ENCODE peak calls at places on chromosomes 4 and X, in five cellular contexts. J is astrocyte, I is GM23338, B is neural progenitor cell, C is HepG2. T is an unnamed sample. For H4K20me1 and H3K36me3, the result is how much of the 10 kb centered on the place peaks cover.

GRCh38 chr4:168853770-168854169 is 156.3 kb downstream of the CBR4 start:
- DNase-seq in J (no peak), I (no peak), B (no peak), C (no peak), T (no peak)

GRCh38 chr4:13944095-13944501 is 316.6 kb upstream of the BOD1L1 start:
- DNase-seq in J (no peak), I (no peak), B (no peak), C (no peak), T (no peak)

GRCh38 chr4:153005914-153006381 is 69.8 kb downstream of the FHDC1 start:
- DNase-seq in J (no peak), I (no peak), B (no peak), C (no peak), T (no peak)

GRCh38 chr4:76420901-76421581 is at the start of gene CCDC158:
- DNase-seq in J (no peak), I (peak), B (no peak), C (no peak), T (no peak)

GRCh38 chrX:12825801-12826200 is 34.6 kb downstream of the PRPS2 start:
- DNase-seq in J (peak), I (no peak), B (no peak), C (no peak), T (no peak)

GRCh38 chrX:20139966-20140365 is 1.7 kb downstream of the EIF1AX start:
- DNase-seq in J (peak), I (no peak), B (no peak), C (no peak), T (no peak)

GRCh38 chr4:150240011-150240410 is 161.8 kb downstream of the DCLK2 start:
- DNase-seq in J (peak), I (no peak), B (no peak), C (no peak), T (no peak)

GRCh38 chrX:41909068-41909467 is 14.3 kb downstream of the CASK start:
- DNase-seq in J (no peak), I (no peak), B (no peak), C (no peak), T (no peak)

GRCh38 chr4:97761760-97762512 is 381.3 kb downstream of the STPG2 start:
- DNase-seq in J (no peak), I (no peak), B (no peak), C (no peak), T (no peak)

GRCh38 chrX:20727447-20727846 is 460.7 kb upstream of the RPS6KA3 start:
- DNase-seq in J (no peak), I (no peak), B (no peak), C (no peak), T (no peak)

GRCh38 chrX:21966866-21967265 is 26.4 kb downstream of the SMS start:
- DNase-seq in J (no peak), I (no peak), B (no peak), C (no peak), T (no peak)

GRCh38 chr4:136651278-136651667 is 881.0 kb downstream of the PCDH18 start:
- DNase-seq in J (peak), I (no peak), B (no peak), C (no peak), T (no peak)

GRCh38 chr4:735583-735982 is 30.0 kb downstream of the PCGF3 start:
- DNase-seq in J (no peak), I (no peak), B (no peak), C (no peak), T (no peak)

GRCh38 chr4:732911-733630 is 27.4 kb downstream of the PCGF3 start:
- DNase-seq in J (no peak), I (no peak), B (no peak), C (no peak), T (no peak)

GRCh38 chr4:733631-733980 is 28.0 kb downstream of the PCGF3 start:
- DNase-seq in J (no peak), I (no peak), B (no peak), C (no peak), T (no peak)

GRCh38 chr4:734951-735350 is 29.3 kb downstream of the PCGF3 start:
- DNase-seq in J (no peak), I (no peak), B (no peak), C (no peak), T (no peak)

GRCh38 chr4:734075-734474 is 28.4 kb downstream of the PCGF3 start:
- DNase-seq in J (no peak), I (no peak), B (no peak), C (no peak), T (no peak)
- H4K20me1 ChIP-seq in J (under half), I (under half), B (under half), C (under half), T (under half)

DNA sequence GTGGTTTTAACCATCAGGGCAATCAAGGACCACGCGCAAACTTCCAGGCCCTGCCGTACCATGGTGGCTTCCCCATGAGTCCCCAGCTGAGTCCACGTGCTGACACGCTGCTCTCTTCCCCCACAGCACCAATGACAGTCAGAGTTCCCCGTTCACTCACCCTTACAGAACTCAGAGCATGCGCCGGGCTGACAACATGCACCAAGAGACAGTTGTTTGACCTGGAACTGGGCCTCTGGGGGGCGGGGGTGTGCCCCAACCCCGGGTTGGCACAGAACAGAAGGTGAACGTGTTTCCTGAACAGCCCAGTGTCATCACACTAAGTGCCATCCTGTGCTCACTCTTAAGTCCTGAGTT is 29.4 kb downstream of the IRF2 start:
- DNase-seq in J (no peak), I (no peak), B (no peak), C (no peak), T (no peak)
- H3K36me3 ChIP-seq in J (under half), I (under half), B (under half), C (under half), T (under half)

DNA sequence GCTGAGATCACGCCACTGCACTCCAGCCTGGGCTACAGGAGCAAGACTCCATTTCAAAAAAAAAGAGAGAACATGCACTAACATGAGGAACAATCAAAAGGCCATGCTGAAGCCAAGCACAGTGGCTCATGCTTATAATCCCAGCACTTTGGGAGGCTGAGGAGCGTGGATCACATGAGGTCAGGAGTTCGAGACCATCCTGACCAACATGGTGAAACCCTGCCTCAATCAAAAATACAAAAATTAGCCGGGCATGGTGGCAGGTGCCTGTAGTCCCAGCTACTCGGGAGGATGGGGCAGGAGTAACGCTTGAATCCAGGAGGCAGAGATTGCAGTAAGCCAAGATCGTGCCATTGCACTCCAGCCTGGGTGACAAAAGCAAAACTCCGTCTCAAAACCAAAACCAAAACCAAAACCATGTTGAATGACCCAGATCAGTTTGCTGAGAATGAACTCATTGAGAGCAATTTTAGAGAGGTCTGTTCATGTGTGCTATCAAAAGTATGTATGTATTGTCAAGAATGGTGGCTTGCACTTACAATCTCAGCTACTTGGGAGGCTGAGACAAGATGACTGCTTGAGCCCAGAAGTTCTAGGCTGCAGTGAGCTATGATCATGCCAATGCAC is 44.8 kb downstream of the PDS5A start:
- DNase-seq in J (peak), I (no peak), B (no peak), C (no peak), T (no peak)
- H4K20me1 ChIP-seq in J (under half), I (under half), B (half or more), C (under half), T (under half)

DNA sequence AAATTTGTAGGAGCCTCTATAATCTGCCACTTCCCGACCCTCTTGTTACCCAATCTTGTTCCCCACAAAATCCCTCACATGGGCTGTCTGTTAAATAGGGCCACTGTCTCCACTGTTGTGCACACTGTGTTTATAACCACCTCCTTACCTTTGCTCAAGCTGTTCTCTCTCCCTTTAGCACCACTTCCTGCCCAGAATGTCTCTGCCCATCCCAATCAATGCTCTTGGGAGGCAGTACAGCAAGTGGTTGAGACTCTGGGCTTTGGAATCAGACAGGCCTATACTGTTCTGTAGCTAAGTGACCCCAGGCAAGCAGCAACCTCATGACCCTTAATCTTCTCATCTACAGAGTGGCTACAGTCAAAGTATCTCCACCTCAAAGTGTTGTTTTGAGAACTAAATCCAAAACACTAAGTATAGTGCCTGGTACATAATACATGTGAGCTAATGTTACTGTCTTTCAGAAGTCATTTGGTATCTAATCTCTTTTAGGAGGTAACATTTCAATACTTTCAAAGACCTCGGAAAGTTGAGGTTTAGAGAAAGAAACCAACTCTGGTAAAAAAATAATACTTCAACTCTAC is 3.8 kb upstream of the TXK start:
- DNase-seq in J (no peak), I (no peak), B (no peak), C (no peak), T (no peak)
- H3K36me3 ChIP-seq in J (under half), I (under half), B (under half), C (under half), T (under half)

GRCh38 chrX:72271091-72271490 is 6.0 kb downstream of the RPS4X start:
- DNase-seq in J (no peak), I (no peak), B (no peak), C (no peak), T (no peak)

GRCh38 chrX:72269671-72270251 is 7.3 kb downstream of the RPS4X start:
- DNase-seq in J (peak), I (no peak), B (no peak), C (no peak), T (no peak)

GRCh38 chrX:72271812-72272211 is 5.2 kb downstream of the RPS4X start:
- DNase-seq in J (no peak), I (no peak), B (no peak), C (no peak), T (no peak)

GRCh38 chrX:72268601-72269365 is 8.3 kb downstream of the RPS4X start:
- DNase-seq in J (peak), I (no peak), B (no peak), C (no peak), T (peak)

GRCh38 chrX:72270316-72270866 is 6.7 kb downstream of the RPS4X start:
- DNase-seq in J (no peak), I (no peak), B (no peak), C (no peak), T (no peak)
- H4K20me1 ChIP-seq in J (half or more), I (under half), B (under half), C (under half), T (under half)

GRCh38 chr4:103158760-103159159 is 39.4 kb downstream of the CENPE start:
- DNase-seq in J (no peak), I (no peak), B (no peak), C (no peak), T (no peak)

GRCh38 chr4:103150677-103151076 is 47.5 kb downstream of the CENPE start:
- DNase-seq in J (peak), I (no peak), B (no peak), C (no peak), T (no peak)

GRCh38 chr4:103152381-103152780 is 45.8 kb downstream of the CENPE start:
- DNase-seq in J (no peak), I (no peak), B (no peak), C (no peak), T (no peak)

GRCh38 chr4:103156107-103156506 is 42.0 kb downstream of the CENPE start:
- DNase-seq in J (no peak), I (no peak), B (no peak), C (no peak), T (no peak)
- H3K36me3 ChIP-seq in J (under half), I (under half), B (under half), C (under half), T (under half)

GRCh38 chr4:145482209-145483021 is 762 bp downstream of the SMAD1 start:
- DNase-seq in J (peak), I (peak), B (peak), C (peak), T (peak)

GRCh38 chr4:145486603-145487002 is 5.0 kb downstream of the SMAD1 start:
- DNase-seq in J (no peak), I (no peak), B (no peak), C (no peak), T (no peak)

GRCh38 chr4:145485120-145485519 is 3.5 kb downstream of the SMAD1 start:
- DNase-seq in J (no peak), I (no peak), B (no peak), C (no peak), T (no peak)

GRCh38 chr4:145481942-145482208 is 222 bp downstream of the SMAD1 start:
- DNase-seq in J (no peak), I (no peak), B (no peak), C (no peak), T (no peak)

GRCh38 chr4:145484240-145484846 is 2.7 kb downstream of the SMAD1 start:
- DNase-seq in J (no peak), I (no peak), B (no peak), C (no peak), T (no peak)
- H4K20me1 ChIP-seq in J (half or more), I (under half), B (under half), C (under half), T (under half)

GRCh38 chrX:14014526-14014925 is 15.2 kb downstream of the GEMIN8 start:
- DNase-seq in J (no peak), I (no peak), B (no peak), C (no peak), T (no peak)

GRCh38 chrX:14013074-14013473 is 16.6 kb downstream of the GEMIN8 start:
- DNase-seq in J (no peak), I (no peak), B (no peak), C (no peak), T (no peak)

GRCh38 chrX:14015294-14015693 is 14.4 kb downstream of the GEMIN8 start:
- DNase-seq in J (no peak), I (no peak), B (no peak), C (no peak), T (no peak)

GRCh38 chrX:14017399-14017798 is 12.3 kb downstream of the GEMIN8 start:
- DNase-seq in J (no peak), I (no peak), B (no peak), C (no peak), T (no peak)

GRCh38 chrX:14015941-14016340 is 13.8 kb downstream of the GEMIN8 start:
- DNase-seq in J (no peak), I (no peak), B (no peak), C (no peak), T (no peak)
- H3K36me3 ChIP-seq in J (under half), I (under half), B (under half), C (under half), T (under half)

GRCh38 chr4:98909646-98910045 is 19.3 kb downstream of the EIF4E start:
- DNase-seq in J (no peak), I (no peak), B (no peak), C (no peak), T (no peak)
- H4K20me1 ChIP-seq in J (half or more), I (half or more), B (half or more), C (half or more), T (half or more)

GRCh38 chr4:173176010-173176409 is 7.4 kb downstream of the GALNT7 start:
- DNase-seq in J (no peak), I (peak), B (no peak), C (no peak), T (no peak)

GRCh38 chr4:173177232-173177631 is 8.6 kb downstream of the GALNT7 start:
- DNase-seq in J (no peak), I (no peak), B (no peak), C (no peak), T (no peak)

GRCh38 chr4:173181769-173182374 is 13.3 kb downstream of the GALNT7 start:
- DNase-seq in J (peak), I (no peak), B (no peak), C (no peak), T (no peak)

GRCh38 chr4:173174184-173175156 is 5.9 kb downstream of the GALNT7 start:
- DNase-seq in J (no peak), I (no peak), B (no peak), C (no peak), T (peak)

GRCh38 chr4:173178144-173178543 is 9.5 kb downstream of the GALNT7 start:
- DNase-seq in J (no peak), I (no peak), B (no peak), C (no peak), T (no peak)
- H3K36me3 ChIP-seq in J (under half), I (under half), B (under half), C (under half), T (under half)

T was measured in hepatocyte.